ENCODE peak calls at places on chromosomes 2 and 18, in six cellular contexts. D is kidney; I is GM12878; Z is CD8-positive, alpha-beta memory T cell; L is SK-N-MC; H is coronary artery. V is an unnamed sample.

GRCh38 chr2:127182626-127183458 is 37.3 kb downstream of the CYP27C1 start:
- DNase-seq in I (no peak), D (no peak), H (peak), Z (no peak), L (no peak), V (no peak)

GRCh38 chr18:10745971-10746370 is 220.1 kb downstream of the NAPG start:
- DNase-seq in D (no peak), Z (no peak), L (no peak), H (no peak), I (no peak), V (no peak)

GRCh38 chr2:949894-950626 is 589 bp upstream of the SNTG2 start:
- DNase-seq in L (no peak), D (no peak), H (no peak), I (no peak), Z (no peak), V (no peak)

GRCh38 chr2:14533106-14533757 is 99.3 kb upstream of the LRATD1 start:
- DNase-seq in D (no peak), L (no peak), Z (no peak), I (no peak), H (no peak), V (no peak)

GRCh38 chr2:188282907-188283306 is 8.8 kb upstream of the GULP1 start:
- DNase-seq in D (no peak), H (no peak), I (no peak), Z (no peak), L (no peak), V (no peak)

GRCh38 chr2:60313470-60314172 is 239.8 kb downstream of the BCL11A start:
- DNase-seq in Z (no peak), H (no peak), D (no peak), I (no peak), L (no peak), V (no peak)

GRCh38 chr2:217325251-217325650 is 465.4 kb upstream of the TNP1 start:
- DNase-seq in H (no peak), Z (no peak), D (no peak), L (no peak), I (no peak), V (no peak)

GRCh38 chr2:124563415-124563814 is 538.3 kb downstream of the CNTNAP5 start:
- DNase-seq in H (no peak), L (no peak), D (no peak), Z (no peak), I (no peak), V (no peak)

GRCh38 chr2:11357428-11357972 is 13.1 kb upstream of the ROCK2 start:
- DNase-seq in D (peak), Z (no peak), I (no peak), H (no peak), L (no peak), V (no peak)

GRCh38 chr2:62469558-62469957 is 36.4 kb downstream of the TMEM17 start:
- DNase-seq in L (no peak), Z (no peak), I (no peak), H (no peak), D (no peak), V (no peak)

GRCh38 chr2:71691747-71692455 is 238.5 kb downstream of the DYSF start:
- DNase-seq in Z (no peak), L (no peak), D (peak), H (no peak), I (no peak), V (no peak)

GRCh38 chr2:72031346-72032115 is 116.1 kb downstream of the CYP26B1 start:
- DNase-seq in I (no peak), L (no peak), H (peak), D (no peak), Z (no peak), V (no peak)

DNA sequence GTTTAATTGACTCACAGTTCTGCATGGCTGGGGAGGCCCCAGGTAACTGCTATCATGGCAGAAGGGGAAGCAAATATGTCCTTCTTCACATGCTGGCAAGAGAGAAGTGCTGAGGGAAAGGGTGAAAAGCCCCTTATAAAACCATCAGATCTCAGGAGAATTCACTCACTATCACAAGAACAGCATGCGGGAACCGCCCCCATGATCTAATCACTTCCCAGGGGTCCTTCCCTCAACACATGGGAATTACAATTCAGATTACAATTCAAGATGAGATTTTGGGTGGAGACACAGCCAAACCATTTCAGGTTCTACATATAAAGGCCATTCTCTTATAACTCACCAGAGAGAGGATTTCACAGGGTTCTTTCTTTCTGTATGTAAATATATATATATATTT is 62.9 kb downstream of the VRK2 start:
- DNase-seq in D (no peak), I (no peak), Z (no peak), L (no peak), H (no peak), V (no peak)
- H3K27ac ChIP-seq in D (no peak), I (no peak), Z (no peak), L (no peak), H (no peak), V (no peak)

GRCh38 chr2:241734208-241734466 is 293 bp upstream of the D2HGDH start:
- DNase-seq in H (no peak), I (no peak), Z (no peak), L (no peak), D (no peak), V (no peak)
- H3K4me3 ChIP-seq in H (peak), I (peak), Z (peak), L (peak), D (peak), V (peak)

GRCh38 chr18:63979409-63979908 is 9.6 kb downstream of the SERPINB8 start:
- DNase-seq in L (no peak), H (no peak), D (no peak), I (no peak), Z (peak), V (peak)
- H3K27ac ChIP-seq in L (peak), H (peak), D (no peak), I (no peak), Z (no peak), V (no peak)

GRCh38 chr2:178804791-178805190 is 2.4 kb downstream of the TTN start:
- DNase-seq in Z (no peak), I (no peak), H (no peak), L (no peak), D (no peak), V (no peak)

GRCh38 chr2:178799305-178799704 is 7.9 kb downstream of the TTN start:
- DNase-seq in H (no peak), I (no peak), Z (no peak), D (no peak), L (no peak), V (no peak)

GRCh38 chr2:178796079-178796677 is 11.0 kb downstream of the TTN start:
- DNase-seq in Z (no peak), I (no peak), D (no peak), L (peak), H (no peak), V (no peak)

DNA sequence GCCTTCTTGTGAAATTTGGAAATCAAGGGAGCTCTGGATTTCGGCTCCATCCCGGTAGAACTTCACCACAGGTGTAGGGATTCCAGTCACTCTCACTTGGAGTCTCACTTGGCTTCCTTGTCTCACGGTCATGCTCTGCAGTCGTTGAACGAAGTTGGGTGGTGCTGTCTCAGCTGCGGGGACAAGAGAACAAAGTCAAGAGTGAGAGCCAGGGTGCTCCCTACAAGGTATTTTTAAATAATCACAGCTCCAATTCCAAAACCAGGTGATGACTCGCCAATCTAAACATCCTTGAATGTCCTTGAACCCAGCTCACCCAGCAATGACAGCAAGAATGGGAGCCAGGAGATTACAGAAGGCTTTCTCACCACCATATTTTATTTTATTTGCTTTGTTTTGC is 6.7 kb downstream of the TTN start:
- DNase-seq in H (no peak), I (no peak), L (no peak), D (no peak), Z (no peak), V (no peak)
- H3K4me3 ChIP-seq in H (no peak), I (no peak), L (no peak), D (no peak), Z (no peak), V (no peak)

DNA sequence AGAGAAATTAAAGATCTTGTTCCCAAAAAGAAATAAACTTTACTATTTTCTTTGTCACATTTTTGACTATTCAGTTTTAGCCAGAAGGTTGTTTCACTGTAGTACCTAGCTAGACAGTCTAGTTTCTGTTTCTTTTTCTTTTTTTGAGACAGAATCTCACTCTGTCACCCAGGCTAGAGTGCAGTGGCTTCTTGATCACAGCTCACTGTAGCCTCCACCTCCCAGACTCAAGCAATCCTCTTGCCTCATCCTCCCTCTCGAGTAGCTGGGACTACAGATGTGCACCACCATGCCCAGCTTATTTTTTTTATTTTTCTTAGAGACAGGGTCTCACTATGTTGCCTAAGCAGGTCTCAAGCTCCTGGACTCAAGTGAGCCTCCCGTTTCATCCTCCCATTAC is 2.2 kb downstream of the RBM45 start:
- DNase-seq in H (no peak), I (no peak), Z (no peak), D (no peak), L (no peak), V (no peak)
- H3K27ac ChIP-seq in H (no peak), I (peak), Z (no peak), D (no peak), L (no peak), V (no peak)

DNA sequence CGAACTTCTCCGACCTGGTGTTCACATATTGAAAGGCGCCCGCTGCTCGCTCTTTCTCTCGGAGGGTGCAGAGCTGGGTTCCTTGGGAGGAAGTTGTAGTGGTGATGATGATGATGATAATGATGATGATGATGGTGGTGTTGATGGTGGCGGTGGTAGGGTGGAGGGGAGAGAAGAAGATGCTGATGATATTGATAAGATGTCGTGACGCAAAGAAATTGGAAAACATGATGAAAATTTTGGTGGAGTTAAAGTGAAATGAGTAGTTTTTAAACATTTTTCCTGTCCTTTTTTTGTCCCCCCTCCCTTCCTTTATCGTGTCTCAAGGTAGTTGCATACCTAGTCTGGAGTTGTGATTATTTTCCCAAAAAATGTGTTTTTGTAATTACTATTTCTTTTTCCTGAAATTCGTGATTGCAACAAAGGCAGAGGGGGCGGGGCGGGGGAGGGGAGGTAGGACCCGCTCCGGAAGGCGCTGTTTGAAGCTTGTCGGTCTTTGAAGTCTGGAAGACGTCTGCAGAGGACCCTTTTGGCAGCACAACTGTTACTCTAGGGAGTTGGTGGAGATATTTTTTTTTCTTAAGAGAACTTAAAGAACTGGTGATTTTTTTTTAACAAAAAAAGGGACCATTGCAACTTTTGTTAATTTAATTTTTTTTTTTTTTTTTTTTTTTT is 2.0 kb downstream of the SOX11 start:
- DNase-seq in L (no peak), Z (no peak), I (no peak), H (no peak), D (no peak), V (no peak)
- H3K4me3 ChIP-seq in L (peak), Z (no peak), I (no peak), H (peak), D (no peak), V (no peak)

DNA sequence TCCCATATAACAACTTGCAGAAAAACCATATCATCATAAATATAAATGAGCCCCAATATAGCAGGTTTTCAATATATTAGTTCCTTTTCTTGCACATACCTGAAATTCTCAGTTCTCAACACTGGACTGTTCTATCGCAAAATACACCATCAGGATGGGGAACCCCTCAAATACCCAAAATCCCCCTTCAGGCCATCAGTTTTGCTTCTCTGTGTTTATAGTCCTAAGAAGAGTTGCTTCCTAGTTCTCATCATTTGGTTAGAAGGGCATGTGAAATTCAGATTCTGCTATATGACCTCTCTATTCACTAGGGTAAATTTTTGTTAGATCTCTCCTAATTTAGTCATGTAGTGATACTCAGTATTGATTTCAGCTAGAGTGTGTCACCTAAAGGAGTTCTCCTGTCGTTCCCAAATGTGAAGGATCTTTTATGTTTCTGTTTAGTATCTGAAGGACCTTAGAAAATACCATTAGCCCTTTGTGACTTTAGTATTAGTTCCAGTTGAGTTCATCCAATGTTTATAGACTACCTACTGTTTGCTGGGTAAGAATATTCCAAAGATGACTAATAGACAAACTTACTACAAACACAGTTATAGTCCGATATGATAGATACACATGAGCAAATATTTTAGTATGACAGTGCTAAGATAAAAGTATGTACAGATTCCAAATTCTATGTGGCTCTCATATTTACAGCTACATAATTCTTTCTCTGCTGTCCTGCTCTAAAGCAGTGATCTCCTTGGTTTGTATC is 115.8 kb downstream of the TTC27 start:
- DNase-seq in Z (no peak), I (peak), L (no peak), D (no peak), H (no peak), V (no peak)
- H3K27ac ChIP-seq in Z (no peak), I (peak), L (no peak), D (no peak), H (no peak), V (no peak)

GRCh38 chr18:30491815-30492551 is 550.6 kb downstream of the DSC3 start:
- DNase-seq in H (no peak), I (no peak), D (no peak), Z (no peak), L (no peak), V (no peak)
- H3K4me3 ChIP-seq in H (no peak), I (no peak), D (no peak), Z (no peak), L (no peak), V (no peak)